ENCODE peak calls at places on chromosomes 6 and 20, in four cellular contexts. W is ovary, I is C1 segment of cervical spinal cord, R is WERI-Rb-1. L is an unnamed sample.

GRCh38 chr6:27684264-27685211 is 211.6 kb upstream of the ZNF184 start:
- DNase-seq in W (peak), I (no peak), R (no peak), L (no peak)

GRCh38 chr6:160972111-160972510 is 19.5 kb upstream of the MAP3K4 start:
- DNase-seq in W (no peak), I (no peak), R (no peak), L (no peak)

GRCh38 chr20:57560554-57561355 is at the start of gene PCK1:
- DNase-seq in W (peak), I (no peak), R (no peak), L (no peak)

GRCh38 chr6:125867483-125867935 is 76.7 kb downstream of the NCOA7 start:
- DNase-seq in W (no peak), I (no peak), R (no peak), L (no peak)

GRCh38 chr6:16676978-16677377 is 84.3 kb downstream of the ATXN1 start:
- DNase-seq in W (no peak), I (no peak), R (no peak), L (no peak)

GRCh38 chr6:156351346-156351966 is 425.7 kb upstream of the ARID1B start:
- DNase-seq in W (no peak), I (no peak), R (no peak), L (no peak)

GRCh38 chr6:14117158-14118090 is at the start of gene CD83:
- DNase-seq in W (peak), I (peak), R (peak), L (peak)

GRCh38 chr6:32852018-32852843 is 1.3 kb downstream of the TAP1 start:
- DNase-seq in W (peak), I (no peak), R (no peak), L (no peak)

GRCh38 chr20:4155953-4156352 is 140.6 kb upstream of the RNF24 start:
- DNase-seq in W (no peak), I (no peak), R (no peak), L (no peak)

GRCh38 chr6:99348823-99349619 is 453 bp downstream of the FAXC start:
- DNase-seq in W (peak), I (no peak), R (peak), L (no peak)

GRCh38 chr6:37320649-37321048 is 33.1 kb upstream of the RNF8 start:
- DNase-seq in W (no peak), I (no peak), R (peak), L (no peak)

GRCh38 chr20:48760403-48760889 is 67.4 kb downstream of the PREX1 start:
- DNase-seq in W (no peak), I (no peak), R (no peak), L (no peak)

GRCh38 chr6:100633096-100633766 is 168.5 kb upstream of the SIM1 start:
- DNase-seq in W (no peak), I (no peak), R (no peak), L (no peak)

GRCh38 chr6:113875470-113875869 is 18.3 kb downstream of the MARCKS start:
- DNase-seq in W (no peak), I (no peak), R (no peak), L (no peak)

GRCh38 chr20:37994512-37994911 is 38.7 kb downstream of the TTI1 start:
- DNase-seq in W (no peak), I (no peak), R (no peak), L (no peak)

GRCh38 chr20:31764641-31765305 is 25.7 kb downstream of the TPX2 start:
- DNase-seq in W (no peak), I (no peak), R (no peak), L (no peak)

L was measured in hypothalamus.